ENCODE peak calls at places on chromosomes 4 and X, in six cellular contexts. H is Karpas-422; G is naive thymus-derived CD4-positive, alpha-beta T cell; J is thoracic aorta; D is heart right ventricle; A is fibroblast of lung. Z is an unnamed sample.

GRCh38 chrX:9995855-9996339 is 28.7 kb downstream of the CLDN34 start:
- DNase-seq in H (peak; percentile 84), G (peak; percentile 79), J (peak; percentile 31), D (peak; percentile 82), A (peak; percentile 81), Z (peak; percentile 83)

GRCh38 chr4:159103406-159104131 is 690 bp downstream of the RAPGEF2 start:
- DNase-seq in H (peak; percentile 69), G (peak; percentile 46), J (peak; percentile 5), D (peak; percentile 70), A (peak; percentile 45), Z (peak; percentile 70)

GRCh38 chr4:14167876-14168510 is 540.5 kb upstream of the BOD1L1 start:
- DNase-seq in H (no peak), G (no peak), J (no peak), D (no peak), A (peak; percentile 9), Z (no peak)

GRCh38 chrX:29044802-29045201 is 457.6 kb downstream of the IL1RAPL1 start:
- DNase-seq in H (no peak), G (no peak), J (no peak), D (no peak), A (peak; percentile 49), Z (peak; percentile 2)

GRCh38 chrX:72308566-72309296 is 3.0 kb upstream of the CITED1 start:
- DNase-seq in H (no peak), G (peak; percentile 11), J (no peak), D (peak; percentile 66), A (peak; percentile 61), Z (peak; percentile 83)

GRCh38 chr4:7414046-7414445 is 20.7 kb downstream of the PSAPL1 start:
- DNase-seq in H (no peak), G (no peak), J (no peak), D (no peak), A (no peak), Z (no peak)

GRCh38 chr4:111883557-111883999 is 261.7 kb upstream of the FAM241A start:
- DNase-seq in H (no peak), G (no peak), J (no peak), D (no peak), A (no peak), Z (peak; percentile 81)

GRCh38 chrX:45952030-45952429 is 593.2 kb downstream of the ZNF674 start:
- DNase-seq in H (no peak), G (no peak), J (no peak), D (no peak), A (no peak), Z (no peak)

GRCh38 chrX:49186125-49187027 is at the start of gene PRICKLE3:
- DNase-seq in H (peak; percentile 92), G (peak; percentile 59), J (no peak), D (peak; percentile 82), A (peak; percentile 57), Z (peak; percentile 49)

GRCh38 chr4:169311643-169312365 is 41.0 kb upstream of the SH3RF1 start:
- DNase-seq in H (peak; percentile 60), G (no peak), J (no peak), D (peak; percentile 55), A (peak; percentile 62), Z (peak; percentile 78)

DNA sequence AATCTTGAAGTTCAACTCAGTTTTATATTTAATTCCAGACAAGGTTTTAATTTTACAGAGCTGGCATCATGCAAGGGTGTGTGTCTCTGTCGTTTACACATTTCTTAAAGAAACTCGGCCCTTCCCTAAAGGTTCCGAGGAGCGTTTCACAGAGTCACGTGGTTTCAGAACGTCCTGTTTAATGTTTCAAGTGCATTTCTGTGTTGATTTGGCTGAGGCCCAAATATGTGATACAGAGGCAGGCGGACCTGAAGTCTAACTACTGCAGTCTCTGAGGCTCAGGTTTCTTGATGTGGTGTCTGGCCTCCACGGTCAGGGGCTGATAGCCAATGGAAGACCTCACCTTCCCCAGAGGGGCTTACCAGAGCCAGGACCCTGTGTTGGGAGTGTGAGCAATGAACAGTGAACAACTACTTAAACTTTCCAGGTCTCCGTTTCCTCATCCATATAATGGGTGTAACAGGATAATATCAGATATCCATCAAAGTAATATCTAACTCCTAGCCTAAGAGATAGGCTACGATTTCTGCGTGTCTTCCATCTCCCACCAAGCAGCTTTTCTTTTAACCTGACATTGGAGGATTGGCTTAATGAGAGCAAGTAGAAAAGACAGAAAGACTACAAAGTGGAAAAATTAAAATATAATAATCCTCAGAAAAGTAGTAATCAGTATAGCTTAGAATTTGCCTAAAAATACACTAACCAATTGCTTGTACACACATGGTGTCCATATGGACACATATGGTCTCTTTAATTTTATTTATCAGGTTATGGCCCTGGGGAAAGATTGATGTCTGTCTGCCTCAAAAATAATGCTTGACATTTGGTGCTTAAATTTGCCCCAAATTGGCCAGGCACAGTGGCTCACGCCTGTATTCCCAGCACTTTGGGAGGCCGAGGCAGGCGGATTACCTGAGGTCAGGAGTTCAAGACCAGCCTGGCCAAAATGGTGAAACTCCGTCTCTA is 50.0 kb upstream of the TRIM2 start:
- DNase-seq in H (peak; percentile 68), G (peak; percentile 11), J (no peak), D (no peak), A (peak; percentile 63), Z (peak; percentile 79)
- H3K4me3 ChIP-seq in H (peak overlapping the region; percentile 71), G (peak overlapping the region; percentile 81), J (peak overlapping the region; percentile 77), D (peak overlapping the region; percentile 60), A (peak overlapping the region; percentile 73), Z (peak overlapping the region; percentile 58)

GRCh38 chr4:154838694-154839093 is 57.6 kb downstream of the RBM46 start:
- DNase-seq in H (no peak), G (no peak), J (no peak), D (no peak), A (no peak), Z (no peak)
- H3K27ac ChIP-seq in H (no peak overlapping the region), G (no peak overlapping the region), J (no peak overlapping the region), D (no peak overlapping the region), A (no peak overlapping the region), Z (no peak overlapping the region)

DNA sequence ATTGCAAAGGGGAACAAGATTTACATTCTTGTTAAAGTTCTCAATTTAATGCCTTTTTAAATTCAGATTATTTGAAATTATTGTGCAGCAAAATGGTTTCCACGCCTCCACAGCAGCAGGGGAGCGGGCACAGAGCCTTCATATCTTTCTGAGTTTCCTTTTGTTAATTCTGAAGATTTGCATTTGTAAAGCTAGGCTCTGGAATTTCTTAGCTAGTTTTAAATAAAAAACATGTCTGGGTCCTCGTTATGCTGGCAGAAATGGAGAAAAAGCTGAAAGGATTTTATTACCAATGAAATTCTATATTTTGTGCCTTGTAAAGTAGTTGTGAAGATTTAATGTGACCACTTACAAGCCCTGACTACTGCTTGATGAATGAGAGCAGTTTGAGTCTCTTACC is 40.8 kb upstream of the MAGED1 start:
- DNase-seq in H (no peak), G (no peak), J (no peak), D (no peak), A (no peak), Z (peak; percentile 65)
- H3K4me3 ChIP-seq in H (no peak overlapping the region), G (no peak overlapping the region), J (no peak overlapping the region), D (no peak overlapping the region), A (no peak overlapping the region), Z (no peak overlapping the region)

GRCh38 chrX:14872355-14872754 is 514 bp downstream of the FANCB start:
- DNase-seq in H (peak; percentile 70), G (no peak), J (no peak), D (no peak), A (no peak), Z (no peak)
- H3K27ac ChIP-seq in H (peak overlapping the region; percentile 62), G (peak overlapping the region; percentile 76), J (no peak overlapping the region), D (no peak overlapping the region), A (peak overlapping the region; percentile 13), Z (peak overlapping the region; percentile 67)